ENCODE peak calls at places on chromosomes 11 and 22, in six cellular contexts. G is thoracic aorta, O is PC-3, E is mucosa of descending colon, J is neural progenitor cell, L is HFF-Myc. Q is an unnamed sample.

GRCh38 chr11:17991799-17992433 is 20.9 kb downstream of the SERGEF start:
- DNase-seq in G (no peak), O (peak; percentile 49), E (no peak), J (peak; percentile 67), L (no peak), Q (no peak)

GRCh38 chr11:111696556-111696955 is 69.6 kb downstream of the PPP2R1B start:
- DNase-seq in G (no peak), O (peak; percentile 56), E (no peak), J (no peak), L (no peak), Q (no peak)

GRCh38 chr22:26800858-26801257 is 143.5 kb downstream of the MIAT start:
- DNase-seq in G (no peak), O (no peak), E (no peak), J (peak; percentile 88), L (no peak), Q (no peak)

GRCh38 chr11:74783241-74783871 is 34.7 kb downstream of the RNF169 start:
- DNase-seq in G (no peak), O (peak; percentile 84), E (no peak), J (no peak), L (peak; percentile 11), Q (peak; percentile 48)

GRCh38 chr11:37511425-37511933 is 913.4 kb upstream of the RAG2 start:
- DNase-seq in G (no peak), O (peak; percentile 65), E (no peak), J (no peak), L (no peak), Q (no peak)

GRCh38 chr11:79456501-79456900 is 15.7 kb upstream of the TENM4 start:
- DNase-seq in G (no peak), O (no peak), E (no peak), J (no peak), L (no peak), Q (no peak)

GRCh38 chr11:79419120-79419519 is 21.7 kb downstream of the TENM4 start:
- DNase-seq in G (no peak), O (peak; percentile 95), E (peak; percentile 33), J (no peak), L (no peak), Q (peak; percentile 92)

GRCh38 chr11:9533053-9533452 is 40.4 kb upstream of the WEE1 start:
- DNase-seq in G (no peak), O (no peak), E (no peak), J (no peak), L (no peak), Q (no peak)

GRCh38 chr22:49827853-49828598 is at the start of gene BRD1:
- DNase-seq in G (no peak), O (peak; percentile 67), E (peak; percentile 82), J (peak; percentile 84), L (no peak), Q (no peak)

GRCh38 chr11:107275632-107276031 is 182.0 kb downstream of the CWF19L2 start:
- DNase-seq in G (no peak), O (peak; percentile 73), E (no peak), J (no peak), L (no peak), Q (no peak)

GRCh38 chr11:114250993-114251796 is 45.0 kb upstream of the NNMT start:
- DNase-seq in G (no peak), O (no peak), E (no peak), J (no peak), L (no peak), Q (no peak)

GRCh38 chr11:10514713-10515112 is 26.3 kb downstream of the RNF141 start:
- DNase-seq in G (no peak), O (no peak), E (no peak), J (no peak), L (no peak), Q (no peak)

GRCh38 chr22:37240941-37241320 is 3.1 kb downstream of the RAC2 start:
- DNase-seq in G (no peak), O (no peak), E (no peak), J (no peak), L (no peak), Q (no peak)
- H3K4me3 ChIP-seq in G (no peak overlapping the region), O (no peak overlapping the region), E (no peak overlapping the region), J (no peak overlapping the region), L (no peak overlapping the region), Q (no peak overlapping the region)

GRCh38 chr11:128727811-128728431 is 34.0 kb downstream of the FLI1 start:
- DNase-seq in G (no peak), O (no peak), E (no peak), J (no peak), L (no peak), Q (no peak)
- H3K4me3 ChIP-seq in G (no peak overlapping the region), O (no peak overlapping the region), E (no peak overlapping the region), J (no peak overlapping the region), L (no peak overlapping the region), Q (no peak overlapping the region)

GRCh38 chr11:123523539-123523938 is 93.5 kb downstream of the GRAMD1B start:
- DNase-seq in G (no peak), O (no peak), E (no peak), J (no peak), L (no peak), Q (no peak)

GRCh38 chr11:123526027-123526805 is 96.1 kb downstream of the GRAMD1B start:
- DNase-seq in G (no peak), O (no peak), E (no peak), J (no peak), L (no peak), Q (no peak)

GRCh38 chr11:123525511-123525918 is 95.4 kb downstream of the GRAMD1B start:
- DNase-seq in G (no peak), O (no peak), E (no peak), J (peak; percentile 39), L (no peak), Q (no peak)

GRCh38 chr11:123526918-123527317 is 96.8 kb downstream of the GRAMD1B start:
- DNase-seq in G (no peak), O (no peak), E (no peak), J (no peak), L (no peak), Q (no peak)

GRCh38 chr11:123525072-123525471 is 95.0 kb downstream of the GRAMD1B start:
- DNase-seq in G (no peak), O (no peak), E (no peak), J (no peak), L (no peak), Q (no peak)
- H3K4me3 ChIP-seq in G (no peak overlapping the region), O (no peak overlapping the region), E (no peak overlapping the region), J (no peak overlapping the region), L (no peak overlapping the region), Q (no peak overlapping the region)

DNA sequence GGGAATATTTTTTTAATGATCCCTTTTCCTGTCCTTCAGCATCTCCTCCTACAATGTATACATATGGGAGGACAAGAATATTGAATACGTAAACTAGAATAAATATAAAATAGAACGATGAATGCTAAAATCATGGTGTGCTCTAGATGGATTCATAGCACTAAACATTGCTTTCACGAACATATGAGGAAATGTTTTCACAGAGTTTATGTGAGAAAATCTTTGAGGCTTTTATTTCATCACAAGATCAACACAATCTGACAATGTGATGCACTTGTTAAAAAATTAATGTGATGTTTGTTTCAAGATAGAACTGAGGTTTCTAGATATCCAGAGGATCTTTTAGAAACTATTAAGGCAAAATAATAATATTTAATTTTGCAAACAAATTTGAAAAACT is 3.0 kb downstream of the CARD16 start:
- DNase-seq in G (no peak), O (no peak), E (no peak), J (no peak), L (no peak), Q (no peak)
- H3K4me3 ChIP-seq in G (no peak overlapping the region), O (no peak overlapping the region), E (no peak overlapping the region), J (no peak overlapping the region), L (no peak overlapping the region), Q (no peak overlapping the region)